ENCODE peak calls at places on chromosomes 6 and 20, in seven cellular contexts. O is RWPE2, D is epithelial cell of esophagus, I is fibroblast of villous mesenchyme, G is GM12865, K is upper lobe of right lung, L is HFF-Myc. T is an unnamed sample.

GRCh38 chr20:32625996-32626395 is 40.9 kb upstream of the NOL4L start:
- DNase-seq in O (no peak), D (no peak), I (no peak), G (no peak), K (no peak), L (no peak), T (no peak)

GRCh38 chr6:31769684-31770371 is 7.3 kb downstream of the VWA7 start:
- DNase-seq in O (no peak), D (peak), I (peak), G (peak), K (peak), L (no peak), T (no peak)

GRCh38 chr6:31831350-31832215 is 4.0 kb downstream of the HSPA1B start:
- DNase-seq in O (no peak), D (peak), I (no peak), G (no peak), K (no peak), L (no peak), T (no peak)

GRCh38 chr6:5188646-5189045 is 72.1 kb downstream of the LYRM4 start:
- DNase-seq in O (no peak), D (no peak), I (no peak), G (no peak), K (no peak), L (no peak), T (no peak)

GRCh38 chr6:16944601-16945000 is 157.2 kb upstream of the STMND1 start:
- DNase-seq in O (no peak), D (no peak), I (peak), G (no peak), K (no peak), L (no peak), T (no peak)

GRCh38 chr6:73648166-73648565 is 5.6 kb downstream of the SLC17A5 start:
- DNase-seq in O (no peak), D (no peak), I (no peak), G (no peak), K (no peak), L (no peak), T (no peak)

GRCh38 chr6:133241901-133242760 is 974 bp downstream of the EYA4 start:
- DNase-seq in O (peak), D (peak), I (peak), G (no peak), K (no peak), L (no peak), T (no peak)

GRCh38 chr6:128600397-128600951 is 80.1 kb upstream of the PTPRK start:
- DNase-seq in O (peak), D (peak), I (peak), G (peak), K (no peak), L (peak), T (peak)

GRCh38 chr20:10466325-10466724 is 31.2 kb downstream of the SLX4IP start:
- DNase-seq in O (no peak), D (no peak), I (no peak), G (no peak), K (no peak), L (no peak), T (peak)

GRCh38 chr6:106145741-106146227 is 59.6 kb downstream of the PRDM1 start:
- DNase-seq in O (no peak), D (peak), I (no peak), G (peak), K (no peak), L (no peak), T (no peak)

GRCh38 chr6:13811627-13812358 is 2.6 kb downstream of the MCUR1 start:
- DNase-seq in O (no peak), D (no peak), I (no peak), G (no peak), K (no peak), L (no peak), T (no peak)

GRCh38 chr6:14743465-14744211 is 502.2 kb upstream of the JARID2 start:
- DNase-seq in O (peak), D (peak), I (peak), G (peak), K (no peak), L (peak), T (peak)

GRCh38 chr20:10369723-10370090 is 64.3 kb downstream of the MKKS start:
- DNase-seq in O (no peak), D (peak), I (peak), G (no peak), K (no peak), L (no peak), T (peak)

GRCh38 chr6:36897629-36898028 is 11.9 kb downstream of the C6orf89 start:
- DNase-seq in O (no peak), D (peak), I (peak), G (no peak), K (no peak), L (no peak), T (no peak)

GRCh38 chr6:128657181-128657580 is 136.8 kb upstream of the PTPRK start:
- DNase-seq in O (no peak), D (no peak), I (no peak), G (peak), K (no peak), L (no peak), T (no peak)

GRCh38 chr6:107244082-107244741 is 128.9 kb upstream of the BEND3 start:
- DNase-seq in O (no peak), D (peak), I (no peak), G (peak), K (no peak), L (no peak), T (peak)

GRCh38 chr6:79608334-79609224 is 22.6 kb upstream of the SH3BGRL2 start:
- DNase-seq in O (no peak), D (no peak), I (no peak), G (no peak), K (no peak), L (no peak), T (no peak)

GRCh38 chr6:167662104-167662880 is 164.4 kb upstream of the AFDN start:
- DNase-seq in O (no peak), D (no peak), I (no peak), G (no peak), K (no peak), L (no peak), T (no peak)

GRCh38 chr20:11229772-11230171 is 556.0 kb upstream of the JAG1 start:
- DNase-seq in O (no peak), D (peak), I (peak), G (no peak), K (no peak), L (peak), T (peak)

GRCh38 chr6:168637853-168638252 is 196.9 kb downstream of the SMOC2 start:
- DNase-seq in O (peak), D (no peak), I (no peak), G (no peak), K (no peak), L (no peak), T (no peak)

GRCh38 chr6:36677753-36678487 is 594 bp upstream of the CDKN1A start:
- DNase-seq in O (no peak), D (peak), I (no peak), G (peak), K (no peak), L (no peak), T (no peak)

GRCh38 chr20:19975436-19975799 is 41.7 kb upstream of the NAA20 start:
- DNase-seq in O (no peak), D (no peak), I (peak), G (no peak), K (peak), L (no peak), T (no peak)

GRCh38 chr6:135114355-135115145 is 59.9 kb upstream of the HBS1L start:
- DNase-seq in O (no peak), D (no peak), I (no peak), G (peak), K (no peak), L (no peak), T (no peak)

GRCh38 chr6:159461266-159461665 is 231.8 kb downstream of the SOD2 start:
- DNase-seq in O (no peak), D (no peak), I (peak), G (no peak), K (no peak), L (no peak), T (peak)

GRCh38 chr6:69732640-69733039 is 64.2 kb downstream of the LMBRD1 start:
- DNase-seq in O (no peak), D (peak), I (peak), G (peak), K (no peak), L (no peak), T (no peak)

GRCh38 chr6:97322226-97322625 is 39.2 kb upstream of the MMS22L start:
- DNase-seq in O (no peak), D (peak), I (no peak), G (no peak), K (no peak), L (no peak), T (no peak)

GRCh38 chr6:43575105-43575771 is 600 bp downstream of the XPO5 start:
- DNase-seq in O (peak), D (peak), I (peak), G (no peak), K (peak), L (no peak), T (no peak)

GRCh38 chr20:49505518-49505917 is 23.1 kb upstream of the KCNB1 start:
- DNase-seq in O (peak), D (no peak), I (peak), G (no peak), K (no peak), L (no peak), T (peak)

GRCh38 chr6:6803180-6803978 is 214.9 kb downstream of the LY86 start:
- DNase-seq in O (peak), D (peak), I (no peak), G (peak), K (no peak), L (no peak), T (no peak)

GRCh38 chr20:8254911-8255582 is 123.0 kb downstream of the PLCB1 start:
- DNase-seq in O (no peak), D (peak), I (peak), G (no peak), K (no peak), L (no peak), T (no peak)

GRCh38 chr6:163843194-163843593 is 428.7 kb downstream of the QKI start:
- DNase-seq in O (no peak), D (no peak), I (no peak), G (no peak), K (no peak), L (no peak), T (no peak)

GRCh38 chr6:163841733-163842132 is 427.2 kb downstream of the QKI start:
- DNase-seq in O (no peak), D (no peak), I (no peak), G (no peak), K (no peak), L (no peak), T (no peak)

GRCh38 chr6:163842467-163842866 is 427.9 kb downstream of the QKI start:
- DNase-seq in O (no peak), D (no peak), I (no peak), G (peak), K (no peak), L (no peak), T (no peak)

GRCh38 chr6:163844761-163845160 is 430.2 kb downstream of the QKI start:
- DNase-seq in O (no peak), D (no peak), I (no peak), G (no peak), K (no peak), L (no peak), T (no peak)

GRCh38 chr6:163844352-163844751 is 429.8 kb downstream of the QKI start:
- DNase-seq in O (no peak), D (no peak), I (no peak), G (no peak), K (no peak), L (no peak), T (no peak)
- H3K4me3 ChIP-seq in O (no peak), D (no peak), I (no peak), G (no peak), K (no peak), L (no peak), T (no peak)

GRCh38 chr6:41071501-41071922 is 644 bp downstream of the OARD1 start:
- DNase-seq in O (no peak), D (no peak), I (no peak), G (peak), K (no peak), L (no peak), T (no peak)
- TF ChIP-seq CTCF in O (no peak), D (peak), I (peak), G (no peak), K (no peak), L (no peak), T (no peak)

GRCh38 chr6:25224237-25224636 is 54.9 kb upstream of the CARMIL1 start:
- DNase-seq in O (no peak), D (no peak), I (no peak), G (peak), K (no peak), L (no peak), T (no peak)

GRCh38 chr6:25219581-25220249 is 59.5 kb upstream of the CARMIL1 start:
- DNase-seq in O (no peak), D (peak), I (no peak), G (no peak), K (no peak), L (no peak), T (no peak)

GRCh38 chr6:25220853-25221252 is 58.3 kb upstream of the CARMIL1 start:
- DNase-seq in O (no peak), D (no peak), I (no peak), G (no peak), K (no peak), L (no peak), T (no peak)

GRCh38 chr6:25222006-25222715 is 57.0 kb upstream of the CARMIL1 start:
- DNase-seq in O (no peak), D (no peak), I (no peak), G (no peak), K (no peak), L (no peak), T (no peak)

GRCh38 chr6:25223421-25224052 is 55.6 kb upstream of the CARMIL1 start:
- DNase-seq in O (no peak), D (peak), I (peak), G (peak), K (peak), L (no peak), T (no peak)
- H3K4me3 ChIP-seq in O (peak), D (no peak), I (peak), G (peak), K (peak), L (no peak), T (peak)

DNA sequence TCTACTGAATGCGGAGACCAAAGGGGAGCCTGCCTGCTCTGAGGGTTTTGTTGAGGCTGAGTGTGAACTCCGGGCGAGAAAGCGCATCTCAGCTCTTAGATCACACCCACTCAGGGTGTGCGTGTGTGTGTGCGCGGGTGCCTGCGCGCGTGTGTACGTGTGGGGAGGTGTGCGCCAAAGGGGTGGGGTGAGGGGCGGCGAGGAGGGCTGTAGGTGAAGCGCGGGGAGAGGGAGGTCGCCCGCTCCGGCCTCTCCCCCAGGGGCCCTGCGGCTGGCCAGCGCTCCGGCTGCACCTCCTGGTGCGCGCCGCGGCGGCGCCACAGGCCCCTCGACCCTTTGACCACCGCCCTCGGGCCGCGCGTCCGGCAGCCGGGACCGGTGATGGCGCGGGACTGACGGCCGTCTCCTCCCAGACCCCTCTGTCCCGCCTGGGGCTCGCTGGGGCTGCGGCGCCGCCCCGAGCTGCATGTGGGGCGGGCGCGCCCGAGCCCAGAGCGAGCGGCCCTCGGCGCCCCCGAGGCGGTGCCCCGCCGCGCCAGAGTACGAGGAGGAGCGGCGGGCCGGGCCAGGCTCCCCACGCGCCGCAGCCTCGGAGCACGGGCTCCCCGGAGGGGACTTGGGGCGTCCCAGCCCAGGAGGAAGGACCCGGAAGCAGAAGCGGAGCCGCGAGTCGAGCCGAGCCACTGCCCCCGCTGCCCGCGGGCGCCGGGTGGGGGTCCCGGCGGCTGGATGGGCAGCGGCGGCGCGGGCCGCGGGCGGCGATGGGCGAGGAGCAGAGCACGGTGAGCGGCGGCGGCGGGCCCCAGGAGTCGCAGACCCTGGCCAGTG is at the start of gene RNF217:
- DNase-seq in O (peak), D (peak), I (peak), G (no peak), K (peak), L (no peak), T (peak)
- TF ChIP-seq CTCF in O (no peak), D (no peak), I (peak), G (no peak), K (peak), L (no peak), T (no peak)

T was measured in astrocyte of the cerebellum.